ENCODE peak calls at places on chromosome 4, in eight cellular contexts. X is GM12878, S is HCT116, J is spleen, W is uterus, T is gastrocnemius medialis, G is adrenal gland, P is transverse colon. L is an unnamed sample.

GRCh38 chr4:5366421-5366820 is 315.1 kb downstream of the STK32B start:
- DNase-seq in X (no peak), S (no peak), J (no peak), W (no peak), T (no peak), G (no peak), P (no peak), L (no peak)

GRCh38 chr4:187444061-187444460 is 551.5 kb upstream of the ZFP42 start:
- DNase-seq in X (no peak), S (no peak), J (no peak), W (no peak), T (no peak), G (no peak), P (no peak), L (no peak)

GRCh38 chr4:173793937-173794510 is 264.0 kb upstream of the HAND2 start:
- DNase-seq in X (no peak), S (no peak), J (no peak), W (no peak), T (no peak), G (no peak), P (no peak), L (no peak)

GRCh38 chr4:86498560-86499166 is 95.5 kb upstream of the PTPN13 start:
- DNase-seq in X (no peak), S (peak), J (no peak), W (no peak), T (no peak), G (peak), P (no peak), L (peak)

GRCh38 chr4:53767503-53767902 is 176.2 kb upstream of the LNX1 start:
- DNase-seq in X (no peak), S (no peak), J (no peak), W (no peak), T (no peak), G (no peak), P (no peak), L (no peak)

GRCh38 chr4:25873632-25874129 is 10.9 kb upstream of the SEL1L3 start:
- DNase-seq in X (no peak), S (no peak), J (no peak), W (no peak), T (no peak), G (no peak), P (no peak), L (no peak)

GRCh38 chr4:119046263-119046662 is 89.4 kb upstream of the MYOZ2 start:
- DNase-seq in X (no peak), S (no peak), J (no peak), W (no peak), T (peak), G (peak), P (no peak), L (no peak)

GRCh38 chr4:4477391-4477790 is 64.5 kb downstream of the STX18 start:
- DNase-seq in X (no peak), S (no peak), J (no peak), W (no peak), T (no peak), G (peak), P (no peak), L (no peak)

GRCh38 chr4:53376900-53377299 is 541 bp upstream of the FIP1L1 start:
- DNase-seq in X (no peak), S (no peak), J (no peak), W (no peak), T (no peak), G (no peak), P (no peak), L (no peak)

GRCh38 chr4:84493092-84493850 is 5.8 kb downstream of the NKX6-1 start:
- DNase-seq in X (no peak), S (no peak), J (no peak), W (no peak), T (no peak), G (no peak), P (peak), L (no peak)

GRCh38 chr4:184453402-184454160 is 20.8 kb downstream of the IRF2 start:
- DNase-seq in X (no peak), S (no peak), J (no peak), W (no peak), T (peak), G (peak), P (peak), L (no peak)

GRCh38 chr4:60657041-60657440 is 543.1 kb upstream of the ADGRL3 start:
- DNase-seq in X (no peak), S (no peak), J (no peak), W (no peak), T (no peak), G (no peak), P (no peak), L (no peak)

GRCh38 chr4:80986021-80986420 is 44.5 kb upstream of the BMP3 start:
- DNase-seq in X (no peak), S (no peak), J (no peak), W (no peak), T (no peak), G (no peak), P (no peak), L (no peak)

GRCh38 chr4:5341151-5341925 is 290.1 kb downstream of the STK32B start:
- DNase-seq in X (no peak), S (no peak), J (no peak), W (no peak), T (no peak), G (no peak), P (no peak), L (no peak)

GRCh38 chr4:30443289-30443688 is 276.9 kb upstream of the PCDH7 start:
- DNase-seq in X (no peak), S (no peak), J (no peak), W (no peak), T (no peak), G (no peak), P (no peak), L (no peak)

GRCh38 chr4:166458756-166459155 is 585.7 kb downstream of the TLL1 start:
- DNase-seq in X (no peak), S (no peak), J (no peak), W (no peak), T (no peak), G (no peak), P (no peak), L (no peak)

GRCh38 chr4:110962616-110963015 is 339.7 kb upstream of the PITX2 start:
- DNase-seq in X (no peak), S (no peak), J (no peak), W (no peak), T (no peak), G (no peak), P (no peak), L (no peak)

GRCh38 chr4:24655971-24656370 is 71.6 kb upstream of the DHX15 start:
- DNase-seq in X (no peak), S (no peak), J (no peak), W (no peak), T (no peak), G (no peak), P (peak), L (no peak)

GRCh38 chr4:17142232-17142711 is 243.8 kb upstream of the LDB2 start:
- DNase-seq in X (no peak), S (no peak), J (no peak), W (no peak), T (no peak), G (no peak), P (no peak), L (no peak)

GRCh38 chr4:69546121-69546520 is 50.4 kb upstream of the UGT2B4 start:
- DNase-seq in X (no peak), S (no peak), J (no peak), W (no peak), T (no peak), G (no peak), P (no peak), L (peak)

GRCh38 chr4:57110635-57111546 is 706 bp upstream of the IGFBP7 start:
- DNase-seq in X (no peak), S (no peak), J (peak), W (peak), T (no peak), G (no peak), P (peak), L (peak)

GRCh38 chr4:136864580-136865185 is 667.6 kb downstream of the PCDH18 start:
- DNase-seq in X (peak), S (peak), J (no peak), W (peak), T (no peak), G (peak), P (peak), L (peak)

GRCh38 chr4:140242357-140243284 is 88.6 kb upstream of the MAML3 start:
- DNase-seq in X (no peak), S (no peak), J (no peak), W (no peak), T (no peak), G (no peak), P (peak), L (no peak)

GRCh38 chr4:182845618-182846017 is 71.6 kb downstream of the DCTD start:
- DNase-seq in X (no peak), S (no peak), J (peak), W (no peak), T (no peak), G (no peak), P (no peak), L (no peak)

GRCh38 chr4:107351196-107351595 is 315.1 kb upstream of the DKK2 start:
- DNase-seq in X (no peak), S (no peak), J (no peak), W (no peak), T (no peak), G (no peak), P (no peak), L (no peak)

GRCh38 chr4:95889662-95890061 is 49.8 kb downstream of the PDHA2 start:
- DNase-seq in X (no peak), S (no peak), J (no peak), W (no peak), T (no peak), G (no peak), P (no peak), L (no peak)

GRCh38 chr4:40629401-40630334 is at the start of gene RBM47:
- DNase-seq in X (no peak), S (peak), J (peak), W (peak), T (peak), G (peak), P (peak), L (no peak)

GRCh38 chr4:113116414-113117345 is 67.2 kb downstream of the ANK2 start:
- DNase-seq in X (no peak), S (no peak), J (no peak), W (no peak), T (no peak), G (no peak), P (no peak), L (no peak)

GRCh38 chr4:68865760-68866159 is 50.0 kb downstream of the UGT2B10 start:
- DNase-seq in X (no peak), S (no peak), J (no peak), W (no peak), T (no peak), G (no peak), P (no peak), L (no peak)

GRCh38 chr4:158538911-158539310 is 17.2 kb downstream of the RXFP1 start:
- DNase-seq in X (no peak), S (no peak), J (no peak), W (no peak), T (no peak), G (no peak), P (no peak), L (no peak)

GRCh38 chr4:155419266-155419665 is 42.5 kb upstream of the MAP9 start:
- DNase-seq in X (no peak), S (no peak), J (no peak), W (no peak), T (no peak), G (no peak), P (no peak), L (no peak)

GRCh38 chr4:175298119-175298518 is 380.0 kb downstream of the ADAM29 start:
- DNase-seq in X (no peak), S (no peak), J (no peak), W (no peak), T (no peak), G (no peak), P (no peak), L (no peak)

GRCh38 chr4:22668702-22669101 is 24.0 kb upstream of the GBA3 start:
- DNase-seq in X (no peak), S (no peak), J (no peak), W (no peak), T (no peak), G (no peak), P (no peak), L (no peak)

GRCh38 chr4:120714581-120714980 is 207.9 kb downstream of the PRDM5 start:
- DNase-seq in X (no peak), S (no peak), J (no peak), W (no peak), T (no peak), G (no peak), P (no peak), L (no peak)

GRCh38 chr4:15956179-15956850 is 6.7 kb downstream of the FGFBP2 start:
- DNase-seq in X (peak), S (peak), J (peak), W (peak), T (peak), G (peak), P (peak), L (peak)

GRCh38 chr4:91064157-91064853 is 937.1 kb downstream of the CCSER1 start:
- DNase-seq in X (no peak), S (peak), J (no peak), W (no peak), T (no peak), G (peak), P (no peak), L (peak)

GRCh38 chr4:186102931-186103330 is 1.6 kb upstream of the FAM149A start:
- DNase-seq in X (no peak), S (no peak), J (no peak), W (no peak), T (no peak), G (no peak), P (no peak), L (no peak)

GRCh38 chr4:94452476-94453300 is 946 bp downstream of the PDLIM5 start:
- DNase-seq in X (no peak), S (peak), J (peak), W (peak), T (peak), G (peak), P (peak), L (peak)

GRCh38 chr4:94451669-94452475 is at the start of gene PDLIM5:
- DNase-seq in X (peak), S (peak), J (peak), W (peak), T (peak), G (peak), P (peak), L (peak)

GRCh38 chr4:94455081-94455480 is 3.3 kb downstream of the PDLIM5 start:
- DNase-seq in X (no peak), S (no peak), J (no peak), W (peak), T (peak), G (peak), P (peak), L (no peak)

GRCh38 chr4:94454405-94454804 is 2.7 kb downstream of the PDLIM5 start:
- DNase-seq in X (no peak), S (no peak), J (no peak), W (no peak), T (no peak), G (no peak), P (no peak), L (no peak)

DNA sequence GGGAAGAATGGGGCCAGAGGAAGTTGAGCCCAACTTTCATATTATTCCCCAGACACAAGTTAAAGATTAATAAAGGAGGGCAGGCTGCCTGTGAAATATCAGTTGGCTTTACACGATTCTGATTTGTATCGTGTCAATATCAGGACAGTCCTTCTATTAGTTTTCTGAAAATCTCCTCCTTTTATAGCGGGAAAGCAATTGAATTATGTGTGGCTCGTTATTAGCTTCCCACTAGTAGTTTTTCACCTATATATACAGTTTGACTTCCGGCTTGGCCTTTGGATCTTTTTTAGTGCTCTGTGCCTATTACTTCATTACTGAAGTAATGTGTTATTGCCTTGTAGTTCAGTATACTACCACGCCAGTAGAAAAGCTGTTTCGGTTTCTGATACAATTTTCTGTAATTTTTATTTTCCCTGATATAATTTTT is 1.8 kb downstream of the PDLIM5 start:
- DNase-seq in X (no peak), S (no peak), J (no peak), W (no peak), T (no peak), G (no peak), P (no peak), L (no peak)
- TF ChIP-seq POLR2A in X (no peak), S (no peak), J (no peak), W (no peak), T (no peak), G (no peak), P (peak), L (no peak)

GRCh38 chr4:8467016-8467415 is 26.4 kb downstream of the TRMT44 start:
- DNase-seq in X (no peak), S (no peak), J (no peak), W (no peak), T (no peak), G (no peak), P (no peak), L (no peak)

GRCh38 chr4:8470451-8471024 is 30.0 kb downstream of the TRMT44 start:
- DNase-seq in X (no peak), S (no peak), J (no peak), W (no peak), T (no peak), G (no peak), P (no peak), L (no peak)

GRCh38 chr4:8471211-8471875 is 30.8 kb downstream of the TRMT44 start:
- DNase-seq in X (no peak), S (no peak), J (no peak), W (no peak), T (no peak), G (no peak), P (no peak), L (no peak)

GRCh38 chr4:8469550-8469949 is 29.0 kb downstream of the TRMT44 start:
- DNase-seq in X (no peak), S (no peak), J (no peak), W (no peak), T (no peak), G (no peak), P (no peak), L (no peak)

GRCh38 chr4:8468746-8469535 is 28.4 kb downstream of the TRMT44 start:
- DNase-seq in X (peak), S (peak), J (peak), W (peak), T (no peak), G (peak), P (peak), L (peak)
- TF ChIP-seq POLR2A in X (no peak), S (no peak), J (no peak), W (no peak), T (no peak), G (no peak), P (no peak), L (no peak)

GRCh38 chr4:52100062-52100461 is 49.0 kb downstream of the SPATA18 start:
- DNase-seq in X (no peak), S (no peak), J (no peak), W (no peak), T (no peak), G (no peak), P (no peak), L (no peak)
- TF ChIP-seq POLR2A in X (no peak), S (no peak), J (no peak), W (no peak), T (no peak), G (no peak), P (no peak), L (no peak)

GRCh38 chr4:985123-985830 is 1.6 kb upstream of the IDUA start:
- DNase-seq in X (no peak), S (no peak), J (peak), W (no peak), T (peak), G (peak), P (peak), L (peak)
- TF ChIP-seq POLR2A in X (no peak), S (peak), J (no peak), W (no peak), T (no peak), G (no peak), P (peak), L (peak)

DNA sequence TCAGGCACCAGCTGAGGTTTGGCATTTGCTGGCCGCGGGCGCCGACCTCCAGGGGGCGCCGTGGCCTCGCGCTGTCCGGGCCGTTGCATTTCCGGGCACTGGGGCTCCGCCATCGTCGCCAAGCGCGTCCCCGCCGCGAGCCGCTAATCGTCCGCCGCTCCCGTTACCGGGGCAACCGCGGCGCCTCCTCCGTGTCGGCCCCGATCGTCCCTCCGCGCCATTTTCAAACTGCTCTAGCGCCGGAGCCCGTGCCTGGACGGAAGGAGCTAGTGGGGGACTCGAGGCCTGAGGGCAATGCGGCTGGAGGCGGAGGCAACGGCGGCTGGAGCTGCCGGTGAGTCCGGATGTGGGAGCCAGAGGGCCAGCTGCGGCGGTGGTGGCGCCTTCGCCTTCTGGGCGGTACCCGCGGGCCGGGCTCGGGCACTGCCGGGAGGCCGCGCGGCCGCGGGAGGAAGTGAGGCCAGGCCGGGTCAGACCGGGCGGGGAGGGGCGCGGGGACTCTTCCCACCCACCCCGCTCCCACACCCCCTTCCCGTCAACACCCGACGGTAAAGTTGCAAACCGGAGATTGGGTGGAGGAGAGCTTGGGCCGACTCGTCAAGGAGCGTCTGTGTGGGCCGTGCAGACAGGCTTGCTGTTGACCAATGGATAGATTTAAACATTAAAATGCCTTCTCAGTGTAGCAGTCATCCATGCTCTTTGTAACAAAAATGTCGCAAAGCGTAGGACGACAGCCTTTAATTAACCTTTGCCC is at the start of gene CEP135:
- DNase-seq in X (peak), S (peak), J (peak), W (peak), T (peak), G (peak), P (peak), L (peak)
- TF ChIP-seq POLR2A in X (peak), S (peak), J (peak), W (peak), T (no peak), G (no peak), P (peak), L (peak)

GRCh38 chr4:7043521-7044414 is 596 bp downstream of the TADA2B start:
- DNase-seq in X (no peak), S (no peak), J (peak), W (no peak), T (peak), G (peak), P (peak), L (peak)
- TF ChIP-seq POLR2A in X (peak), S (no peak), J (no peak), W (no peak), T (peak), G (no peak), P (peak), L (peak)

L was measured in erythroblast.